ENCODE peak calls at places on chromosome 5, in five cellular contexts. One of them, this sample, is unnamed.

GRCh38 chr5:146722361-146722779 is 156.2 kb downstream of the PPP2R2B start:
- DNase-seq in lower lobe of right lung: no peak
- DNase-seq in PC-9: peak
- DNase-seq in choroid plexus epithelial cell: peak
- DNase-seq in fibroblast of lung: peak
- DNase-seq in this sample: peak

GRCh38 chr5:180423133-180423532 is 70.0 kb upstream of the GFPT2 start:
- DNase-seq in lower lobe of right lung: no peak
- DNase-seq in PC-9: no peak
- DNase-seq in choroid plexus epithelial cell: no peak
- DNase-seq in fibroblast of lung: no peak
- DNase-seq in this sample: no peak

GRCh38 chr5:2557435-2557834 is 194.0 kb downstream of the IRX2 start:
- DNase-seq in lower lobe of right lung: no peak
- DNase-seq in PC-9: no peak
- DNase-seq in choroid plexus epithelial cell: no peak
- DNase-seq in fibroblast of lung: no peak
- DNase-seq in this sample: no peak

GRCh38 chr5:113451797-113452196 is 17.0 kb upstream of the TSSK1B start:
- DNase-seq in lower lobe of right lung: no peak
- DNase-seq in PC-9: no peak
- DNase-seq in choroid plexus epithelial cell: no peak
- DNase-seq in fibroblast of lung: peak
- DNase-seq in this sample: peak

GRCh38 chr5:69149676-69150010 is 17.3 kb upstream of the CCNB1 start:
- DNase-seq in lower lobe of right lung: no peak
- DNase-seq in PC-9: no peak
- DNase-seq in choroid plexus epithelial cell: no peak
- DNase-seq in fibroblast of lung: no peak
- DNase-seq in this sample: no peak

GRCh38 chr5:136042665-136043121 is 13.9 kb downstream of the TGFBI start:
- DNase-seq in lower lobe of right lung: no peak
- DNase-seq in PC-9: no peak
- DNase-seq in choroid plexus epithelial cell: peak
- DNase-seq in fibroblast of lung: no peak
- DNase-seq in this sample: peak

GRCh38 chr5:1641560-1642166 is 117.9 kb upstream of the LPCAT1 start:
- DNase-seq in lower lobe of right lung: peak
- DNase-seq in PC-9: peak
- DNase-seq in choroid plexus epithelial cell: peak
- DNase-seq in fibroblast of lung: peak
- DNase-seq in this sample: peak

GRCh38 chr5:1536298-1537165 is 12.8 kb upstream of the LPCAT1 start:
- DNase-seq in lower lobe of right lung: peak
- DNase-seq in PC-9: no peak
- DNase-seq in choroid plexus epithelial cell: peak
- DNase-seq in fibroblast of lung: no peak
- DNase-seq in this sample: peak

GRCh38 chr5:98938459-98938858 is 9.7 kb upstream of the CHD1 start:
- DNase-seq in lower lobe of right lung: no peak
- DNase-seq in PC-9: no peak
- DNase-seq in choroid plexus epithelial cell: peak
- DNase-seq in fibroblast of lung: peak
- DNase-seq in this sample: peak

GRCh38 chr5:90325093-90325492 is 84.5 kb downstream of the CETN3 start:
- DNase-seq in lower lobe of right lung: no peak
- DNase-seq in PC-9: no peak
- DNase-seq in choroid plexus epithelial cell: no peak
- DNase-seq in fibroblast of lung: no peak
- DNase-seq in this sample: no peak

GRCh38 chr5:98777295-98777694 is 3.8 kb downstream of the RGMB start:
- DNase-seq in lower lobe of right lung: no peak
- DNase-seq in PC-9: no peak
- DNase-seq in choroid plexus epithelial cell: no peak
- DNase-seq in fibroblast of lung: no peak
- DNase-seq in this sample: peak

GRCh38 chr5:25414746-25415145 is 770.0 kb upstream of the CDH10 start:
- DNase-seq in lower lobe of right lung: no peak
- DNase-seq in PC-9: no peak
- DNase-seq in choroid plexus epithelial cell: no peak
- DNase-seq in fibroblast of lung: no peak
- DNase-seq in this sample: no peak

GRCh38 chr5:55903121-55903701 is 52.1 kb downstream of the IL31RA start:
- DNase-seq in lower lobe of right lung: no peak
- DNase-seq in PC-9: no peak
- DNase-seq in choroid plexus epithelial cell: peak
- DNase-seq in fibroblast of lung: peak
- DNase-seq in this sample: no peak
- H3K4me3 ChIP-seq in lower lobe of right lung: no peak
- H3K4me3 ChIP-seq in PC-9: no peak
- H3K4me3 ChIP-seq in choroid plexus epithelial cell: no peak
- H3K4me3 ChIP-seq in fibroblast of lung: no peak
- H3K4me3 ChIP-seq in this sample: no peak

GRCh38 chr5:122095158-122095557 is 17.1 kb upstream of the LOX start:
- DNase-seq in lower lobe of right lung: no peak
- DNase-seq in PC-9: no peak
- DNase-seq in choroid plexus epithelial cell: no peak
- DNase-seq in fibroblast of lung: no peak
- DNase-seq in this sample: no peak
- H3K4me3 ChIP-seq in lower lobe of right lung: no peak
- H3K4me3 ChIP-seq in PC-9: no peak
- H3K4me3 ChIP-seq in choroid plexus epithelial cell: no peak
- H3K4me3 ChIP-seq in fibroblast of lung: no peak
- H3K4me3 ChIP-seq in this sample: peak

DNA sequence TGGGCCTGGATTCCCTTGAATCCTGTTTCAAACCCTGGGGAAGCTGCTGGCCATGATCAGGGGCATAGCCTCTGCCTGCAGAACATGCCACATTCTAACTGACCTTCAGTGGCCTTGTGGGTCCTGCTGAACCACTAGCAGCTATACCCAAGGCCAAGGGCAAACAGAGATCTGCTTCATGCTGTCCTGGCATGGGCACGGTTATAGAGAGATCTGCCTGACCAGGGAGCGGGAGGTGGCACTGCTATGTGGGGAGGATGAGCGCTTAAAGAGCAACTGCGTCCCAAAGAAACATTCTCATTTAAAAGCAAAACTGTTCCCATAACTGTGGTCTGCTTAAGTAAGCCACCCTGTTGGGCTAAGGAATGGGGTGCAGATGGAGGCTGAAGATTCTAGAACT is 36.5 kb upstream of the SYNPO start:
- DNase-seq in lower lobe of right lung: peak
- DNase-seq in PC-9: no peak
- DNase-seq in choroid plexus epithelial cell: no peak
- DNase-seq in fibroblast of lung: no peak
- DNase-seq in this sample: no peak
- H3K4me3 ChIP-seq in lower lobe of right lung: no peak
- H3K4me3 ChIP-seq in PC-9: no peak
- H3K4me3 ChIP-seq in choroid plexus epithelial cell: no peak
- H3K4me3 ChIP-seq in fibroblast of lung: no peak
- H3K4me3 ChIP-seq in this sample: no peak

GRCh38 chr5:156326718-156327259 is at the start of gene SGCD:
- DNase-seq in lower lobe of right lung: peak
- DNase-seq in PC-9: no peak
- DNase-seq in choroid plexus epithelial cell: peak
- DNase-seq in fibroblast of lung: peak
- DNase-seq in this sample: peak
- H3K4me3 ChIP-seq in lower lobe of right lung: peak
- H3K4me3 ChIP-seq in PC-9: no peak
- H3K4me3 ChIP-seq in choroid plexus epithelial cell: peak
- H3K4me3 ChIP-seq in fibroblast of lung: peak
- H3K4me3 ChIP-seq in this sample: peak

GRCh38 chr5:133319244-133319643 is 267.4 kb downstream of the HSPA4 start:
- DNase-seq in lower lobe of right lung: no peak
- DNase-seq in PC-9: no peak
- DNase-seq in choroid plexus epithelial cell: no peak
- DNase-seq in fibroblast of lung: no peak
- DNase-seq in this sample: no peak
- H3K4me3 ChIP-seq in lower lobe of right lung: no peak
- H3K4me3 ChIP-seq in PC-9: no peak
- H3K4me3 ChIP-seq in choroid plexus epithelial cell: no peak
- H3K4me3 ChIP-seq in fibroblast of lung: no peak
- H3K4me3 ChIP-seq in this sample: no peak

DNA sequence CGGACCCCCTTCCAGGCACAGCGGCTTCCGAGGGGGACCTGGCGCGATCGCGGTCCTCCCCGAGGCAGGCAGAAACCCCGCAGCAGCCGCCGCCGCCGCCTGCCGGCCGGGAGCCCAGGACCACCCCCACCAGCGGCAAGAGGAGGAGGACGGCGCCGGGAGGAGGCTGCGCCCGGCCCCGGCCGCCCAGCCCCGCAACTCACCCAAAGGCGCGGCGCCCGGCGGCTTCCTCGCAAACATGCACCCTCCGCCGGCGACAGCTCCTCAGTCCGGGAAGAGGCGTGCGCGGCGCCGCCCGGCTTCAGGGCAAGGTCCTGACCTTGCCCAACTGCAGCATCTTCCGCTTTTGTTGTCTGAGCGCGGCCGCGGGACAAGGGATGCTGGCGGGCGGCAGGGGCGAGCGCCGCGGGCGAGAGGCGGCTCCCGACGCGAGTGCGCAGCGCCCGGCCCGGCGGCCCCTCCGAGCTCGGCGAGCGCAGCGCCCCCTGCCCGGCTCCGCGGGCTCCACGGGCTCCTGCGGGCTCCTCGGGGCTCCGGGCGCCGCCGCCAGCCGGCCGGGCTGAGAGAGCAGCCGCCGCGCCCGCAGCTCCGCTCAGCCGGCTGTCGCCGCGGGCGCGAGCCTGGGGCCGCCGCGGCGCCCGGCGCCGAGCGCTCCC is 504 bp downstream of the CTNND2 start:
- DNase-seq in lower lobe of right lung: no peak
- DNase-seq in PC-9: no peak
- DNase-seq in choroid plexus epithelial cell: no peak
- DNase-seq in fibroblast of lung: no peak
- DNase-seq in this sample: peak
- H3K4me3 ChIP-seq in lower lobe of right lung: peak
- H3K4me3 ChIP-seq in PC-9: no peak
- H3K4me3 ChIP-seq in choroid plexus epithelial cell: peak
- H3K4me3 ChIP-seq in fibroblast of lung: no peak
- H3K4me3 ChIP-seq in this sample: peak

This sample was measured in GM23248.